ENCODE peak calls at places on chromosomes 12 and 14, in four cellular contexts. Y is iris pigment epithelial cell, Z is tibial nerve, G is T-cell. X is an unnamed sample.

GRCh38 chr14:102727336-102728095 is 49.7 kb upstream of the TRAF3 start:
- DNase-seq in Y (no peak), Z (no peak), G (no peak), X (no peak)

GRCh38 chr12:21941522-21942376 is 523 bp upstream of the ABCC9 start:
- DNase-seq in Y (peak), Z (no peak), G (no peak), X (no peak)

GRCh38 chr12:25839470-25839869 is 119.0 kb upstream of the RASSF8 start:
- DNase-seq in Y (peak), Z (no peak), G (no peak), X (peak)

GRCh38 chr12:25756974-25757665 is 201.4 kb upstream of the RASSF8 start:
- DNase-seq in Y (peak), Z (no peak), G (no peak), X (no peak)

GRCh38 chr12:93061414-93062099 is 132.5 kb upstream of the EEA1 start:
- DNase-seq in Y (no peak), Z (no peak), G (no peak), X (no peak)

GRCh38 chr14:105838591-105839424 is 312.4 kb downstream of the TMEM121 start:
- DNase-seq in Y (no peak), Z (no peak), G (no peak), X (no peak)

GRCh38 chr12:52913424-52913821 is 8.5 kb upstream of the KRT8 start:
- DNase-seq in Y (no peak), Z (no peak), G (no peak), X (no peak)

GRCh38 chr14:49977126-49977841 is 84.4 kb downstream of the ARF6 start:
- DNase-seq in Y (no peak), Z (no peak), G (no peak), X (no peak)

GRCh38 chr12:27711312-27711682 is 665 bp downstream of the MRPS35 start:
- DNase-seq in Y (peak), Z (no peak), G (no peak), X (peak)

GRCh38 chr14:54881235-54881760 is 21.3 kb downstream of the GCH1 start:
- DNase-seq in Y (peak), Z (no peak), G (no peak), X (peak)

GRCh38 chr14:97218713-97219355 is 421.7 kb downstream of the VRK1 start:
- DNase-seq in Y (no peak), Z (no peak), G (no peak), X (no peak)

GRCh38 chr12:91139981-91140659 is 28.8 kb upstream of the LUM start:
- DNase-seq in Y (peak), Z (no peak), G (no peak), X (peak)

GRCh38 chr12:100951756-100952155 is 157.2 kb downstream of the ANO4 start:
- DNase-seq in Y (no peak), Z (no peak), G (no peak), X (no peak)

GRCh38 chr12:108033091-108033490 is 96.0 kb upstream of the WSCD2 start:
- DNase-seq in Y (no peak), Z (no peak), G (no peak), X (no peak)

GRCh38 chr12:105580841-105581352 is 250.4 kb downstream of the C12orf75 start:
- DNase-seq in Y (no peak), Z (no peak), G (no peak), X (peak)

GRCh38 chr12:64990991-64991570 is 130.0 kb downstream of the WIF1 start:
- DNase-seq in Y (peak), Z (no peak), G (no peak), X (no peak)

GRCh38 chr14:104118006-104118844 is 20.2 kb upstream of the KIF26A start:
- DNase-seq in Y (no peak), Z (no peak), G (no peak), X (no peak)

GRCh38 chr12:92886131-92886530 is 43.0 kb downstream of the EEA1 start:
- DNase-seq in Y (peak), Z (no peak), G (no peak), X (no peak)

GRCh38 chr14:39322807-39323206 is 89.1 kb downstream of the MIA2 start:
- DNase-seq in Y (peak), Z (no peak), G (no peak), X (peak)

GRCh38 chr12:79444089-79444488 is 246.7 kb downstream of the PAWR start:
- DNase-seq in Y (peak), Z (no peak), G (no peak), X (peak)

GRCh38 chr14:89773644-89774316 is 180.8 kb downstream of the EFCAB11 start:
- DNase-seq in Y (peak), Z (no peak), G (peak), X (peak)

GRCh38 chr12:101414533-101415119 is 7.1 kb upstream of the ARL1 start:
- DNase-seq in Y (peak), Z (no peak), G (no peak), X (peak)

GRCh38 chr14:26415618-26416123 is 182.2 kb downstream of the NOVA1 start:
- DNase-seq in Y (no peak), Z (peak), G (no peak), X (no peak)

GRCh38 chr14:37417833-37418232 is 177.2 kb downstream of the FOXA1 start:
- DNase-seq in Y (no peak), Z (no peak), G (no peak), X (no peak)

GRCh38 chr12:83168756-83169155 is 482.1 kb downstream of the TMTC2 start:
- DNase-seq in Y (no peak), Z (no peak), G (no peak), X (no peak)

GRCh38 chr12:128228581-128228980 is 38.4 kb upstream of the TMEM132C start:
- DNase-seq in Y (no peak), Z (no peak), G (no peak), X (no peak)

GRCh38 chr12:6364037-6364360 is 11.4 kb downstream of the SCNN1A start:
- DNase-seq in Y (no peak), Z (peak), G (peak), X (no peak)

GRCh38 chr12:46452776-46453175 is 80.2 kb upstream of the SLC38A2 start:
- DNase-seq in Y (no peak), Z (no peak), G (no peak), X (no peak)

GRCh38 chr12:74483057-74483456 is 54.6 kb upstream of the ATXN7L3B start:
- DNase-seq in Y (no peak), Z (no peak), G (no peak), X (no peak)

GRCh38 chr12:44377443-44378160 is 498.5 kb downstream of the NELL2 start:
- DNase-seq in Y (no peak), Z (no peak), G (no peak), X (no peak)

GRCh38 chr14:69079188-69079742 is 73.7 kb downstream of the DCAF5 start:
- DNase-seq in Y (peak), Z (no peak), G (no peak), X (peak)

GRCh38 chr14:74620497-74620921 is 8.5 kb upstream of the LTBP2 start:
- DNase-seq in Y (peak), Z (no peak), G (peak), X (peak)

GRCh38 chr14:51439896-51440295 is 199.8 kb downstream of the TMX1 start:
- DNase-seq in Y (no peak), Z (no peak), G (no peak), X (peak)

GRCh38 chr12:110329710-110330109 is 48.7 kb downstream of the ATP2A2 start:
- DNase-seq in Y (no peak), Z (no peak), G (no peak), X (no peak)